ENCODE peak calls at places on chromosome 2, in four cellular contexts. V, H, T and J are unnamed samples.

GRCh38 chr2:98583866-98584618 is 24.3 kb downstream of the COA5 start:
- DNase-seq in V (no peak), H (no peak), T (no peak), J (no peak)

GRCh38 chr2:101125374-101125773 is 25.8 kb downstream of the TBC1D8 start:
- DNase-seq in V (peak), H (no peak), T (no peak), J (no peak)

GRCh38 chr2:210195066-210195852 is 24.1 kb upstream of the KANSL1L start:
- DNase-seq in V (peak), H (no peak), T (no peak), J (no peak)

GRCh38 chr2:98757904-98758421 is 27.0 kb upstream of the MGAT4A start:
- DNase-seq in V (peak), H (peak), T (peak), J (peak)

GRCh38 chr2:73920577-73921545 is 5.8 kb upstream of the DGUOK start:
- DNase-seq in V (peak), H (no peak), T (peak), J (no peak)

GRCh38 chr2:170005702-170006101 is 172.2 kb upstream of the MYO3B start:
- DNase-seq in V (no peak), H (no peak), T (no peak), J (no peak)

GRCh38 chr2:173196638-173197037 is 121.0 kb downstream of the MAP3K20 start:
- DNase-seq in V (no peak), H (no peak), T (no peak), J (no peak)

GRCh38 chr2:43219383-43220228 is 6.8 kb downstream of the ZFP36L2 start:
- DNase-seq in V (peak), H (peak), T (peak), J (peak)

GRCh38 chr2:72993147-72993546 is 75.8 kb downstream of the EMX1 start:
- DNase-seq in V (peak), H (no peak), T (peak), J (no peak)

GRCh38 chr2:113192459-113193100 is 18.8 kb downstream of the PSD4 start:
- DNase-seq in V (no peak), H (no peak), T (no peak), J (no peak)

GRCh38 chr2:118371500-118371899 is 283.2 kb downstream of the INSIG2 start:
- DNase-seq in V (peak), H (peak), T (no peak), J (no peak)

GRCh38 chr2:226158229-226158628 is 641.4 kb downstream of the IRS1 start:
- DNase-seq in V (no peak), H (no peak), T (no peak), J (no peak)

GRCh38 chr2:8132889-8133288 is 549.0 kb upstream of the ID2 start:
- DNase-seq in V (no peak), H (no peak), T (no peak), J (no peak)

GRCh38 chr2:1633092-1633721 is 111.1 kb downstream of the PXDN start:
- DNase-seq in V (no peak), H (no peak), T (no peak), J (no peak)

GRCh38 chr2:235740821-235741220 is 247.0 kb downstream of the AGAP1 start:
- DNase-seq in V (no peak), H (no peak), T (no peak), J (no peak)

GRCh38 chr2:40935349-40935748 is 483.5 kb upstream of the SLC8A1 start:
- DNase-seq in V (no peak), H (no peak), T (no peak), J (no peak)

GRCh38 chr2:176161817-176162626 is 4.9 kb downstream of the HOXD3 start:
- DNase-seq in V (peak), H (no peak), T (no peak), J (no peak)

GRCh38 chr2:160742679-160743078 is 249.1 kb upstream of the RBMS1 start:
- DNase-seq in V (peak), H (no peak), T (no peak), J (no peak)

GRCh38 chr2:205730191-205730590 is 47.9 kb downstream of the NRP2 start:
- DNase-seq in V (no peak), H (no peak), T (no peak), J (no peak)

GRCh38 chr2:17576802-17577201 is 36.3 kb downstream of the VSNL1 start:
- DNase-seq in V (no peak), H (no peak), T (no peak), J (no peak)

GRCh38 chr2:239644016-239644415 is 243.2 kb upstream of the HDAC4 start:
- DNase-seq in V (peak), H (no peak), T (no peak), J (no peak)

GRCh38 chr2:237833546-237833945 is 25.9 kb upstream of the RAMP1 start:
- DNase-seq in V (peak), H (no peak), T (no peak), J (no peak)

GRCh38 chr2:15218423-15219086 is 342.6 kb downstream of the NBAS start:
- DNase-seq in V (no peak), H (no peak), T (no peak), J (no peak)

GRCh38 chr2:54122939-54123338 is 7.5 kb downstream of the ACYP2 start:
- DNase-seq in V (peak), H (no peak), T (no peak), J (peak)

GRCh38 chr2:130183500-130184373 is 1.7 kb downstream of the MZT2B start:
- DNase-seq in V (peak), H (no peak), T (no peak), J (no peak)

GRCh38 chr2:54083021-54083420 is 32.4 kb upstream of the ACYP2 start:
- DNase-seq in V (no peak), H (no peak), T (no peak), J (no peak)

GRCh38 chr2:127672341-127673303 is 2.7 kb downstream of the LIMS2 start:
- DNase-seq in V (peak), H (peak), T (no peak), J (no peak)